ENCODE peak calls at places on chromosomes 16 and 17, in eight cellular contexts. K is OCI-LY7, U is GM23338, V is PC-3, O is MM.1S, R is GM23248, E is SK-N-SH, B is HCT116. W is an unnamed sample. For H3K4me1, the result is how much of the 10 kb centered on the place peaks cover.

GRCh38 chr17:58630883-58631522 is 60.8 kb downstream of the TEX14 start:
- DNase-seq in K (no peak), U (peak), V (no peak), O (no peak), R (peak), E (no peak), B (peak), W (peak)

GRCh38 chr17:27993161-27993695 is 49.2 kb upstream of the NLK start:
- DNase-seq in K (no peak), U (no peak), V (no peak), O (no peak), R (no peak), E (no peak), B (no peak), W (no peak)

GRCh38 chr16:86563489-86564345 is 2.9 kb upstream of the FOXC2 start:
- DNase-seq in K (peak), U (peak), V (peak), O (peak), R (peak), E (peak), B (peak), W (peak)

GRCh38 chr16:5056347-5056746 is 9.4 kb downstream of the C16orf89 start:
- DNase-seq in K (peak), U (peak), V (peak), O (peak), R (peak), E (peak), B (peak), W (peak)

GRCh38 chr17:50651661-50652060 is 17.0 kb downstream of the ABCC3 start:
- DNase-seq in K (no peak), U (no peak), V (no peak), O (no peak), R (no peak), E (no peak), B (no peak), W (no peak)

GRCh38 chr17:78995022-78995760 is 14.4 kb downstream of the CANT1 start:
- DNase-seq in K (no peak), U (no peak), V (no peak), O (no peak), R (no peak), E (peak), B (no peak), W (no peak)

GRCh38 chr17:80008848-80009247 is 26.8 kb downstream of the TBC1D16 start:
- DNase-seq in K (no peak), U (no peak), V (no peak), O (no peak), R (no peak), E (no peak), B (no peak), W (no peak)

GRCh38 chr16:5377280-5377898 is 279.8 kb upstream of the EEF2KMT start:
- DNase-seq in K (no peak), U (no peak), V (no peak), O (no peak), R (no peak), E (no peak), B (no peak), W (no peak)

GRCh38 chr17:22517716-22518115 is 825.4 kb downstream of the KCNJ18 start:
- DNase-seq in K (no peak), U (no peak), V (no peak), O (no peak), R (no peak), E (no peak), B (no peak), W (no peak)

GRCh38 chr16:12611916-12612597 is 191.6 kb downstream of the CPPED1 start:
- DNase-seq in K (no peak), U (no peak), V (no peak), O (no peak), R (no peak), E (no peak), B (no peak), W (no peak)

GRCh38 chr16:48299471-48299870 is 52.1 kb upstream of the ABCC11 start:
- DNase-seq in K (no peak), U (no peak), V (no peak), O (no peak), R (no peak), E (no peak), B (no peak), W (no peak)

GRCh38 chr17:40437095-40437732 is 6.0 kb upstream of the IGFBP4 start:
- DNase-seq in K (no peak), U (no peak), V (no peak), O (no peak), R (no peak), E (no peak), B (no peak), W (no peak)

GRCh38 chr16:12459401-12459791 is 344.3 kb downstream of the CPPED1 start:
- DNase-seq in K (peak), U (no peak), V (no peak), O (no peak), R (no peak), E (no peak), B (no peak), W (no peak)

GRCh38 chr17:69069289-69069688 is 8.6 kb upstream of the ABCA9 start:
- DNase-seq in K (no peak), U (peak), V (no peak), O (no peak), R (no peak), E (peak), B (no peak), W (no peak)

GRCh38 chr17:72249441-72249840 is 128.6 kb downstream of the SOX9 start:
- DNase-seq in K (no peak), U (no peak), V (no peak), O (no peak), R (no peak), E (no peak), B (no peak), W (no peak)

GRCh38 chr16:73232555-73233422 is 184.9 kb upstream of the ZFHX3 start:
- DNase-seq in K (no peak), U (no peak), V (peak), O (no peak), R (no peak), E (peak), B (peak), W (peak)

GRCh38 chr17:48254896-48255295 is 147.3 kb downstream of the SNX11 start:
- DNase-seq in K (no peak), U (peak), V (no peak), O (no peak), R (peak), E (no peak), B (no peak), W (no peak)

GRCh38 chr16:53789159-53789558 is 85.2 kb downstream of the FTO start:
- DNase-seq in K (no peak), U (no peak), V (no peak), O (no peak), R (peak), E (no peak), B (no peak), W (no peak)

GRCh38 chr17:29111816-29112499 is 68.2 kb downstream of the MYO18A start:
- DNase-seq in K (peak), U (peak), V (peak), O (peak), R (peak), E (peak), B (no peak), W (peak)

GRCh38 chr17:81422776-81423697 is 27.8 kb downstream of the BAHCC1 start:
- DNase-seq in K (no peak), U (no peak), V (peak), O (no peak), R (peak), E (peak), B (peak), W (peak)

GRCh38 chr16:67304006-67304405 is 22.5 kb downstream of the KCTD19 start:
- DNase-seq in K (no peak), U (no peak), V (no peak), O (no peak), R (peak), E (no peak), B (no peak), W (no peak)

GRCh38 chr16:17260271-17260849 is 210.4 kb downstream of the XYLT1 start:
- DNase-seq in K (no peak), U (no peak), V (no peak), O (no peak), R (no peak), E (no peak), B (no peak), W (no peak)

GRCh38 chr17:49557204-49558024 is 18.3 kb upstream of the NXPH3 start:
- DNase-seq in K (peak), U (peak), V (peak), O (peak), R (peak), E (peak), B (peak), W (peak)

GRCh38 chr17:78528541-78528940 is 48.7 kb downstream of the DNAH17 start:
- DNase-seq in K (no peak), U (no peak), V (no peak), O (no peak), R (no peak), E (no peak), B (no peak), W (no peak)

GRCh38 chr17:36661047-36661666 is 59.8 kb downstream of the MRM1 start:
- DNase-seq in K (no peak), U (no peak), V (no peak), O (no peak), R (no peak), E (peak), B (no peak), W (no peak)

GRCh38 chr16:72810480-72810879 is 237.4 kb downstream of the ZFHX3 start:
- DNase-seq in K (no peak), U (no peak), V (no peak), O (no peak), R (no peak), E (no peak), B (no peak), W (no peak)

GRCh38 chr17:11142231-11142630 is 98.8 kb upstream of the SHISA6 start:
- DNase-seq in K (no peak), U (no peak), V (no peak), O (no peak), R (no peak), E (no peak), B (no peak), W (no peak)

GRCh38 chr17:10527419-10527818 is 9.1 kb upstream of the MYH1 start:
- DNase-seq in K (no peak), U (no peak), V (no peak), O (no peak), R (no peak), E (no peak), B (no peak), W (no peak)

GRCh38 chr17:43584666-43585102 is 38.5 kb upstream of the ETV4 start:
- DNase-seq in K (no peak), U (no peak), V (peak), O (no peak), R (peak), E (no peak), B (no peak), W (peak)

GRCh38 chr17:81545160-81545949 is 6.8 kb downstream of the FAAP100 start:
- DNase-seq in K (no peak), U (no peak), V (no peak), O (no peak), R (no peak), E (no peak), B (no peak), W (no peak)

GRCh38 chr17:45405250-45406086 is 27.2 kb downstream of the ARHGAP27 start:
- DNase-seq in K (peak), U (peak), V (no peak), O (no peak), R (peak), E (peak), B (no peak), W (peak)

GRCh38 chr17:79204261-79204660 is 129.6 kb downstream of the ENGASE start:
- DNase-seq in K (no peak), U (no peak), V (no peak), O (no peak), R (no peak), E (no peak), B (no peak), W (no peak)

GRCh38 chr16:11295672-11296071 is 14.5 kb upstream of the PRM1 start:
- DNase-seq in K (no peak), U (no peak), V (no peak), O (no peak), R (no peak), E (no peak), B (no peak), W (no peak)
- H3K4me1 ChIP-seq in K (half or more), U (under half), V (under half), O (under half), R (under half), E (under half), B (under half), W (under half)

DNA sequence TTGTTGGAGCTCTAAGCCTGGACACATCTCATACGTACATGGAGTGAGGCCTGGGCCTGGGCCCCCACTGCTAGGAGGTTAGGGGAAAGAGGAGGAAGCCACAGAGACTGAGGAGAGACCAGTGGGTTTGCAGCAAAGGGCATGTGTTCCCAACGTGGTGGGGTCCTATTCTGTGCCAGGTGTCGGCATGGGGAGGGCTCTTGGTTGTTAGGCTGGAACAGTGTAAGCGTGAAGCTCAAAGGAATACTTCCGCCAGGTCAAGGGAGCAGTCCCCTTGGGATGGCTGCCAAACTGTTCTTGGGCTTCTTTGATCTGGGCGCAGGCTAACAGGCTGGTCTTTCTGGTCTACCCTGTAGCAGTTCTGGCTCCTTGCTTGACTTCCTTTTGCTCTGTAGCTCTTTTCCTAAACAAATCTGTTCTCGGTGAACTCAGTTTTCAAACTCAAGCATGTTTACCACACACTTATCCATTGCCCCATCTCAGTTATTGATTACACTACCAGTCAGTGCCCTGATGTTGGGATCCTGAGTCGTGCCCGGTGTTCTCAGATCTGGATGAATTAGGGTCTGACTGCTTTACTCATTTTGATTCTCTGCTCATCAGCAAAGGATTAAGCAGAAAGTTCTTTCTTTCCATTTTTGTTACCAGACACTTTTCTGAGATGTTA is 36.4 kb downstream of the GPT2 start:
- DNase-seq in K (no peak), U (no peak), V (no peak), O (no peak), R (no peak), E (no peak), B (peak), W (no peak)
- H2AFZ ChIP-seq in K (no peak), U (no peak), V (no peak), O (no peak), R (no peak), E (no peak), B (no peak), W (no peak)

GRCh38 chr17:42548070-42548837 is 4.5 kb upstream of the HSD17B1 start:
- DNase-seq in K (peak), U (peak), V (peak), O (peak), R (no peak), E (peak), B (no peak), W (peak)
- TF ChIP-seq EZH2phosphoT487 in K (no peak), U (no peak), V (no peak), O (no peak), R (no peak), E (no peak), B (no peak), W (no peak)

GRCh38 chr16:31456988-31457360 is 2.3 kb upstream of the ARMC5 start:
- DNase-seq in K (no peak), U (no peak), V (no peak), O (no peak), R (peak), E (no peak), B (no peak), W (no peak)
- H3K4me1 ChIP-seq in K (under half), U (under half), V (under half), O (under half), R (half or more), E (under half), B (half or more), W (under half)

GRCh38 chr17:7436556-7437368 is 1.5 kb downstream of the TMEM102 start:
- DNase-seq in K (peak), U (peak), V (peak), O (peak), R (peak), E (peak), B (peak), W (peak)
- H2AFZ ChIP-seq in K (peak), U (peak), V (peak), O (peak), R (peak), E (no peak), B (no peak), W (peak)

GRCh38 chr17:63151981-63152523 is 186.0 kb downstream of the TANC2 start:
- DNase-seq in K (no peak), U (no peak), V (no peak), O (no peak), R (peak), E (no peak), B (no peak), W (no peak)
- TF ChIP-seq EZH2phosphoT487 in K (no peak), U (no peak), V (no peak), O (no peak), R (no peak), E (no peak), B (no peak), W (no peak)

DNA sequence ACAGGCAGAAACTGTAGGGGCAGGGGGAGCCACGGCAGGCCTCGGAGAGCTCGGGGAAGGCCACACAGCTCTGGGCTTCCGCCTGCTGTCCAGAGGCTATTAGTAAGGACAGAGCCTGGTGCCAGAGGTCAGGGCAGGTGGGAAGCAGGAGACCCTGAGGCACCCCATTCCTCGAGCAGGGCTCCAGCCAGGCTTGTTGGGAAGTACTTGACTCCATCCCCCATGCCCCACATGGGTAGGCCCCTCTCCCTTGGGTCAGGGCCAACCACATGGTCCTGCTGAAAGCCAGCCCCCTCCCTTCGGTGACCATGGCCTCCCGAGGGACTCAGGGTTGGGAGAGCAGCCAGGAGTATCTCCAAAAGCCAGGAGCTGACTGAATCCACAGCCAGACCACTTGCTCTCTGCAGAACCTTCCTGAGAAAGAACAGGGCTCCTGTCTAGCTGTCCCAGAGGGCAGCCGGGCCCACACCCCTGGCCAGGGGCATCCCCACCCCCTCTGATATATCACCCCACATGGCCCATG is 17.4 kb upstream of the MPRIP start:
- DNase-seq in K (no peak), U (no peak), V (no peak), O (no peak), R (no peak), E (peak), B (no peak), W (no peak)
- H3K4me1 ChIP-seq in K (under half), U (under half), V (under half), O (under half), R (under half), E (under half), B (half or more), W (under half)

DNA sequence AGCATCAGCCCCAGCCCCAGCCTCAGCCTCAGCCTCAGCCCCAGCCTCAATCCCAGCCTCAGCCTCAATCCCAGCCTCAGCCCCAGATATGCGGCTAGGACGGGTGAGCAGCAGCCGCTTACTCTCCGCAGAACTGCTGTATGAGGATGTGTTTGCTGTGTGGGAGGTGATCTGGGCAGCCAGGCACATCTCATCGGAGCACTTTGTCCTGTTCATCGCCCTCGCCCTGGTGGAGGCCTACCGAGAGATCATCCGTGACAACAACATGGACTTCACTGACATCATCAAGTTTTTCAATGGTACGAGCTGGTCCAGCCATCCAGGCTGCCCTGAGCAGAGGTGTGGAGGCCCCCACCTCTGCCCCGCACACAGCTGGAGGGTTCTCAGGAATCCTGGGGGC is 22.0 kb downstream of the MNT start:
- DNase-seq in K (no peak), U (no peak), V (no peak), O (no peak), R (no peak), E (no peak), B (no peak), W (no peak)
- H2AFZ ChIP-seq in K (no peak), U (no peak), V (no peak), O (no peak), R (no peak), E (no peak), B (no peak), W (no peak)

DNA sequence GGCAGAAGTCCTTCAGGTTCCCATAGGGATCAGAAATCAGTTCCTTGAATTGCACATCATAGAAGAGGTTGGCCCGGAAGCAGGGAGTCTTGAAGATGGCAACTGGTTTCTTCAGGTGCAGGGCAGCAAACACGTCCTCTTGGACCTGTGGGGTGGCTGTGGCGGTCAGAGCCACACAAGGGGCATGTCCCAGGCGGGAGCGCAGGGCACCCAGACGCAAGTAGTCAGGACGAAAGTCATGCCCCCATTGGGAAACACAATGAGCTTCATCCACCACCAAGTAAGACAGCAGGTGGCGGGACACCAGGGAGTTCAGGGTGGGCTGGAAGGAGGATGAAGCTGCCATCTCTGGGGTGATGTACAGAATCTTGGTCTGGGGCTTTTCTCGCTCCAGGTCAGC is 4.4 kb downstream of the RECQL5 start:
- DNase-seq in K (no peak), U (no peak), V (no peak), O (no peak), R (no peak), E (no peak), B (no peak), W (no peak)
- TF ChIP-seq EZH2phosphoT487 in K (no peak), U (no peak), V (no peak), O (no peak), R (no peak), E (no peak), B (no peak), W (no peak)

GRCh38 chr16:70687671-70688265 is 1.9 kb upstream of the MTSS2 start:
- DNase-seq in K (no peak), U (no peak), V (no peak), O (no peak), R (no peak), E (no peak), B (no peak), W (no peak)
- H3K4me1 ChIP-seq in K (under half), U (under half), V (under half), O (under half), R (under half), E (half or more), B (half or more), W (half or more)

W was measured in hepatocyte.